ENCODE peak calls at places on chromosomes 6 and 20, in four cellular contexts. N is GM12878, Z is DND-41, B is fibroblast of lung. U is an unnamed sample.
A peak's percentile ranks its signal among the peaks of the same experiment; 100 is the strongest.

GRCh38 chr6:149472241-149472640 is 12.6 kb downstream of the ZC3H12D start:
- DNase-seq in N (no peak), Z (no peak), B (no peak), U (no peak)

GRCh38 chr20:16472045-16472872 is 101.0 kb downstream of the KIF16B start:
- DNase-seq in N (no peak), Z (no peak), B (no peak), U (peak; percentile 4)

GRCh38 chr6:104613416-104614001 is 246.2 kb downstream of the HACE1 start:
- DNase-seq in N (no peak), Z (no peak), B (no peak), U (no peak)

GRCh38 chr20:59010321-59010994 is 3.4 kb upstream of the CTSZ start:
- DNase-seq in N (no peak), Z (no peak), B (no peak), U (no peak)

GRCh38 chr6:30163090-30163917 is at the start of gene TRIM15:
- DNase-seq in N (no peak), Z (peak; percentile 66), B (no peak), U (no peak)

GRCh38 chr6:95091823-95092436 is 485.4 kb upstream of the MANEA start:
- DNase-seq in N (no peak), Z (no peak), B (peak; percentile 87), U (peak; percentile 73)

GRCh38 chr6:35124356-35124755 is 16.8 kb downstream of the TCP11 start:
- DNase-seq in N (no peak), Z (no peak), B (no peak), U (no peak)

GRCh38 chr6:148887181-148887580 is 140.4 kb downstream of the UST start:
- DNase-seq in N (no peak), Z (no peak), B (peak; percentile 36), U (peak; percentile 28)

GRCh38 chr6:167305796-167306195 is 14.7 kb downstream of the UNC93A start:
- DNase-seq in N (no peak), Z (no peak), B (no peak), U (no peak)

GRCh38 chr6:28814032-28814976 is 109.5 kb downstream of the TRIM27 start:
- DNase-seq in N (no peak), Z (no peak), B (no peak), U (peak; percentile 11)

GRCh38 chr6:28812778-28813569 is 110.8 kb downstream of the TRIM27 start:
- DNase-seq in N (no peak), Z (no peak), B (no peak), U (no peak)

GRCh38 chr6:28816339-28816908 is 107.4 kb downstream of the TRIM27 start:
- DNase-seq in N (no peak), Z (no peak), B (no peak), U (no peak)

GRCh38 chr6:28817808-28818145 is 106.0 kb downstream of the TRIM27 start:
- DNase-seq in N (no peak), Z (no peak), B (no peak), U (no peak)

GRCh38 chr6:28816909-28817807 is 106.6 kb downstream of the TRIM27 start:
- DNase-seq in N (no peak), Z (no peak), B (peak; percentile 62), U (peak; percentile 56)
- H3K4me3 ChIP-seq in N (no peak overlapping the region), Z (no peak overlapping the region), B (peak overlapping the region; percentile 15), U (peak overlapping the region; percentile 49)

GRCh38 chr20:50187403-50188051 is 3.1 kb upstream of the CEBPB start:
- DNase-seq in N (no peak), Z (no peak), B (peak; percentile 72), U (peak; percentile 55)

GRCh38 chr20:50185426-50185825 is 5.2 kb upstream of the CEBPB start:
- DNase-seq in N (no peak), Z (no peak), B (no peak), U (no peak)

GRCh38 chr20:50188287-50188688 is 2.3 kb upstream of the CEBPB start:
- DNase-seq in N (no peak), Z (no peak), B (no peak), U (no peak)

GRCh38 chr20:50186987-50187402 is 3.6 kb upstream of the CEBPB start:
- DNase-seq in N (no peak), Z (no peak), B (no peak), U (no peak)

GRCh38 chr20:50186151-50186885 is 4.3 kb upstream of the CEBPB start:
- DNase-seq in N (no peak), Z (peak; percentile 87), B (peak; percentile 84), U (peak; percentile 95)
- H3K9ac ChIP-seq in N (no peak overlapping the region), Z (no peak overlapping the region), B (no peak overlapping the region), U (peak overlapping the region; percentile 45)

GRCh38 chr6:12384417-12384912 is 94.3 kb downstream of the EDN1 start:
- DNase-seq in N (no peak), Z (no peak), B (no peak), U (peak; percentile 62)
- H3K36me3 ChIP-seq in N (no peaks in the 10 kb centered on the region), Z (no peaks in the 10 kb centered on the region), B (no peaks in the 10 kb centered on the region), U (no peaks in the 10 kb centered on the region)

GRCh38 chr6:5086294-5086890 is 1.3 kb downstream of the PPP1R3G start:
- DNase-seq in N (no peak), Z (no peak), B (no peak), U (no peak)
- H3K4me3 ChIP-seq in N (peak overlapping the region; percentile 84), Z (no peak overlapping the region), B (no peak overlapping the region), U (peak overlapping the region; percentile 84)

DNA sequence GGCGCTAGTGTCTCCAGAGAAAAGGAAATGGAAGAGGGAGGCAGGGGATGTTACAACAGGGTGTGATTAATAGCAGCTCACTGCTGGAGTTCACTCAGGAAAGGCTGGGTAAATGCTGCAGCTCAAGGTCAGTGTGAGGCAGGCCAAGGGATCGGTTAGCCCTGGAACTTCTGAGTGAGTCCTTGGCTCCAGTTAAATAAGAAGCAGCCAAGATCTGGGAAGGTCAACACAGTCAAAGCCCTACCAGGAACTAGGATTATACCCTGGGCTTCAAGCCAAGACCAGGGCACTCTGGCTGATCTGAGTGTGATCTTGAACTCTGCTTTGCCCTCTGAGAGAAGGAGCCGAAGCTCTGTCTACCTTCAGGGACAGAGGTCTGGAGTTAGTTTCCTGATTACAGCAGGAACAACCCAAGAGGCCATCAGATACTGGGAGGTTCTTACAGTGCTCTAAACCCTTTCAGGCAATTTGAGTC is 44.3 kb downstream of the TPD52L1 start:
- DNase-seq in N (no peak), Z (no peak), B (peak; percentile 55), U (peak; percentile 28)
- H3K9ac ChIP-seq in N (no peak overlapping the region), Z (no peak overlapping the region), B (no peak overlapping the region), U (peak overlapping the region; percentile 14)

GRCh38 chr6:835476-836160 is 142.7 kb upstream of the EXOC2 start:
- DNase-seq in N (no peak), Z (no peak), B (no peak), U (no peak)
- H3K36me3 ChIP-seq in N (no peaks in the 10 kb centered on the region), Z (no peaks in the 10 kb centered on the region), B (no peaks in the 10 kb centered on the region), U (no peaks in the 10 kb centered on the region)

U was measured in adipocyte.